ENCODE peak calls at places on chromosomes 3 and 15, in five cellular contexts. G, T, O, S and F are unnamed samples.

GRCh38 chr15:73882761-73883419 is 9.5 kb downstream of the TBC1D21 start:
- DNase-seq in T (no peak), G (no peak), O (no peak), S (no peak), F (no peak)

GRCh38 chr3:197522881-197523342 is 32.9 kb downstream of the BDH1 start:
- DNase-seq in T (peak), G (no peak), O (no peak), S (no peak), F (no peak)

GRCh38 chr3:30347679-30348216 is 258.7 kb upstream of the TGFBR2 start:
- DNase-seq in S (no peak), O (no peak), T (peak), G (peak), F (no peak)

GRCh38 chr3:73451276-73451973 is 173.3 kb downstream of the PDZRN3 start:
- DNase-seq in O (no peak), S (no peak), G (no peak), T (no peak), F (no peak)

GRCh38 chr3:43187836-43188479 is 82.1 kb upstream of the POMGNT2 start:
- DNase-seq in S (no peak), G (no peak), T (no peak), O (no peak), F (no peak)

GRCh38 chr3:71039332-71039731 is 544.2 kb downstream of the FOXP1 start:
- DNase-seq in O (no peak), T (no peak), S (no peak), G (no peak), F (no peak)

GRCh38 chr3:178320481-178321352 is 215.5 kb upstream of the KCNMB2 start:
- DNase-seq in O (no peak), T (peak), S (no peak), G (no peak), F (peak)

GRCh38 chr3:5285439-5285838 is 97.9 kb downstream of the EDEM1 start:
- DNase-seq in O (no peak), S (no peak), T (no peak), G (no peak), F (no peak)

GRCh38 chr15:41483115-41483514 is 10.6 kb upstream of the ITPKA start:
- DNase-seq in S (no peak), G (no peak), T (no peak), O (peak), F (peak)

GRCh38 chr15:92803852-92804609 is 96.1 kb upstream of the CHD2 start:
- DNase-seq in S (no peak), T (peak), O (no peak), G (peak), F (peak)

GRCh38 chr3:142844339-142844977 is 44.4 kb downstream of the PCOLCE2 start:
- DNase-seq in T (peak), O (no peak), S (no peak), G (peak), F (no peak)

GRCh38 chr3:126792998-126793397 is 89.0 kb downstream of the CHCHD6 start:
- DNase-seq in O (no peak), G (no peak), S (no peak), T (no peak), F (no peak)

GRCh38 chr15:83290236-83290635 is 5.8 kb upstream of the BNC1 start:
- DNase-seq in O (no peak), S (no peak), T (no peak), G (no peak), F (no peak)

GRCh38 chr3:14548321-14548729 is 8.2 kb upstream of the GRIP2 start:
- DNase-seq in O (peak), G (peak), T (peak), S (peak), F (peak)

GRCh38 chr3:31534036-31534435 is 1.3 kb downstream of the STT3B start:
- DNase-seq in S (no peak), O (no peak), T (peak), G (peak), F (no peak)

GRCh38 chr15:68334661-68335124 is 57.1 kb downstream of the FEM1B start:
- DNase-seq in S (no peak), T (peak), G (peak), O (no peak), F (no peak)

GRCh38 chr15:66252411-66253295 is 897 bp downstream of the MEGF11 start:
- DNase-seq in S (peak), O (peak), G (peak), T (peak), F (peak)

GRCh38 chr3:177466076-177466475 is 268.8 kb upstream of the TBL1XR1 start:
- DNase-seq in G (no peak), T (no peak), S (no peak), O (no peak), F (no peak)